ENCODE peak calls at places on chromosomes 7 and 10, in ten cellular contexts. D, G, W, S, N, K, I, Q, U and O are unnamed samples.

GRCh38 chr7:95986136-95986535 is 213.8 kb downstream of the DYNC1I1 start:
- DNase-seq in D (no peak), G (no peak), W (no peak), S (no peak), N (no peak), K (no peak), I (no peak), Q (no peak), U (peak; percentile 33), O (no peak)

GRCh38 chr7:2719007-2719406 is 31.0 kb downstream of the AMZ1 start:
- DNase-seq in D (no peak), G (no peak), W (no peak), S (peak; percentile 47), N (no peak), K (no peak), I (no peak), Q (no peak), U (no peak), O (peak; percentile 85)

GRCh38 chr7:90250601-90251303 is 5.8 kb downstream of the CFAP69 start:
- DNase-seq in D (no peak), G (peak; percentile 40), W (peak; percentile 6), S (no peak), N (no peak), K (no peak), I (no peak), Q (no peak), U (no peak), O (no peak)

GRCh38 chr7:101167645-101168411 is 2.5 kb upstream of the VGF start:
- DNase-seq in D (no peak), G (no peak), W (no peak), S (no peak), N (no peak), K (no peak), I (no peak), Q (no peak), U (no peak), O (no peak)

GRCh38 chr7:154409703-154410311 is 357.6 kb downstream of the DPP6 start:
- DNase-seq in D (no peak), G (no peak), W (no peak), S (peak; percentile 36), N (no peak), K (no peak), I (no peak), Q (peak; percentile 10), U (no peak), O (no peak)

GRCh38 chr10:59361659-59362183 is 628 bp downstream of the FAM13C start:
- DNase-seq in D (no peak), G (peak; percentile 4), W (no peak), S (no peak), N (no peak), K (no peak), I (no peak), Q (no peak), U (no peak), O (no peak)

GRCh38 chr10:128071417-128071782 is 54.8 kb downstream of the MKI67 start:
- DNase-seq in D (no peak), G (no peak), W (no peak), S (no peak), N (peak; percentile 3), K (no peak), I (no peak), Q (no peak), U (no peak), O (no peak)

GRCh38 chr7:128818694-128819093 is 11.5 kb upstream of the FLNC start:
- DNase-seq in D (no peak), G (no peak), W (no peak), S (no peak), N (no peak), K (no peak), I (no peak), Q (no peak), U (no peak), O (no peak)

GRCh38 chr10:109892087-109892486 is 31.2 kb downstream of the XPNPEP1 start:
- DNase-seq in D (no peak), G (no peak), W (no peak), S (no peak), N (no peak), K (no peak), I (no peak), Q (no peak), U (no peak), O (no peak)

DNA sequence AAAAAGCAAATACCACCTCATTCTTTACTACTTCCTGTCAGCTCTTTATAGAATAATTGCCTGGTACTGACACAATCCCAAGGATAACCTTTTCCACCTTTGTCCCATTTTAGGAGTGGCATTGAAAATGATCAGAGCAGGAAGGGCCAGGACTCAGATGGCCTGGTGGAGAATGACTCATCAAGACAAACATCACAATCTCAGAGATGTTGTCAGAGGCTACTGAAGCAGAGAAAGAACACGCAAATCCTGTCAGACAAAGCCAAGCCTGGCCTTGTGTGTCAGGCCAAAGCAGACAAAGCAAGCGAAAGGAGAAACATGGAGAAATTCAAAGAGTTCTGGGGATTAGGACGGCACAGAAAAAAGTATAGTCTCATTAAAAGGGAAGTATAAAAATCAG is 40.9 kb downstream of the NSUN6 start:
- DNase-seq in D (no peak), G (peak; percentile 87), W (peak; percentile 84), S (peak; percentile 27), N (peak; percentile 35), K (no peak), I (no peak), Q (no peak), U (no peak), O (peak; percentile 61)
- TF ChIP-seq POLR2A in D (no peak), G (no peak), W (no peak), S (no peak), N (no peak), K (no peak), I (no peak), Q (no peak), U (no peak), O (no peak)

GRCh38 chr7:32494946-32495297 is 367 bp upstream of the AVL9 start:
- DNase-seq in D (no peak), G (no peak), W (peak; percentile 76), S (no peak), N (no peak), K (no peak), I (no peak), Q (no peak), U (no peak), O (no peak)

GRCh38 chr7:32490127-32490796 is at the start of gene LSM5:
- DNase-seq in D (peak; percentile 55), G (peak; percentile 95), W (peak; percentile 94), S (peak; percentile 82), N (peak; percentile 93), K (peak; percentile 96), I (peak; percentile 90), Q (peak; percentile 42), U (peak; percentile 97), O (peak; percentile 84)

GRCh38 chr7:32500922-32501341 is 5.6 kb downstream of the AVL9 start:
- DNase-seq in D (no peak), G (peak; percentile 62), W (peak; percentile 58), S (no peak), N (no peak), K (no peak), I (no peak), Q (no peak), U (no peak), O (no peak)

GRCh38 chr7:32496052-32496813 is 944 bp downstream of the AVL9 start:
- DNase-seq in D (no peak), G (no peak), W (peak; percentile 53), S (peak; percentile 29), N (no peak), K (no peak), I (no peak), Q (no peak), U (no peak), O (no peak)

DNA sequence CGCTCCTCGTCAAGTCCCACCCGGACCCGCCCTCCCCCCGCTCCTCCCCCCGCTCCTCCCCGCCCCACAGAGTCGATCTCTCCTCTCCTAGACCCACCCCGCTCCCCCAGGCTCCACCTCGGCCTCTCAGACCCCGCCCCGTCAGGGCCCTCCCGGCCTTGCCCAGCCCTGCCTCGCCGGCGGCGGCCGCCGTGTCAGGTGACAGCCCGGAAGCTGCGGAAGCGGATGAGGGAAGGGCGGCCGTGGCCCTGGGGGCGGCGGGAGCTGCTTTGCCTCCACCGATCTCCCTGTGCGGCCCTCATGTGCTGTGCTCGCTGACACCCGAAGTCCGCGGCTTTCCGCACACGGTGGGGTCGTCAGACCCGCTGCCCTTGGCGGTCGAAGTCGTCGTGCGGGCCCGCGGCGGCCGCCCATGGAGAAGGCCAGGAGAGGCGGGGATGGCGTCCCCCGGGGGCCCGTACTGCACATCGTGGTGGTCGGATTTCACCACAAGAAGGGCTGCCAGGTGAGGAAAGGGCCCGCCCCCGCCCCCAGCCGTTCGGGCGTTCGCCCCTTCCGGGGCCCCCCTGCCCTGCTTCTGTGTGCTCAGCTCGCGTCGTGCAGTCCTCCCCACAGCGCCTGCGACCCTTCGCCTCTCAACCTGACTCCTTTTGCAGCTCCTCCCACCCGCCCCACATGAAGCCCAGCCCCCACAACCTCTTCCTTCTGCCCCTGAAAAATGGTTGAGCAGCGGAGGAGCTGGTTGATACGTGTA is at the start of gene AVL9:
- DNase-seq in D (peak; percentile 90), G (peak; percentile 93), W (peak; percentile 96), S (peak; percentile 98), N (peak; percentile 99), K (peak; percentile 98), I (peak; percentile 98), Q (peak; percentile 86), U (peak; percentile 98), O (peak; percentile 96)
- TF ChIP-seq POLR2A in D (peak; percentile 46), G (peak; percentile 90), W (peak; percentile 97), S (peak; percentile 94), N (peak; percentile 95), K (no peak), I (peak; percentile 79), Q (peak; percentile 93), U (peak; percentile 36), O (peak; percentile 95)

GRCh38 chr10:47388879-47389278 is 4.8 kb upstream of the ZNF488 start:
- DNase-seq in D (no peak), G (no peak), W (no peak), S (peak; percentile 65), N (no peak), K (no peak), I (no peak), Q (no peak), U (no peak), O (no peak)
- TF ChIP-seq POLR2A in D (no peak), G (no peak), W (no peak), S (no peak), N (no peak), K (no peak), I (no peak), Q (no peak), U (no peak), O (no peak)

DNA sequence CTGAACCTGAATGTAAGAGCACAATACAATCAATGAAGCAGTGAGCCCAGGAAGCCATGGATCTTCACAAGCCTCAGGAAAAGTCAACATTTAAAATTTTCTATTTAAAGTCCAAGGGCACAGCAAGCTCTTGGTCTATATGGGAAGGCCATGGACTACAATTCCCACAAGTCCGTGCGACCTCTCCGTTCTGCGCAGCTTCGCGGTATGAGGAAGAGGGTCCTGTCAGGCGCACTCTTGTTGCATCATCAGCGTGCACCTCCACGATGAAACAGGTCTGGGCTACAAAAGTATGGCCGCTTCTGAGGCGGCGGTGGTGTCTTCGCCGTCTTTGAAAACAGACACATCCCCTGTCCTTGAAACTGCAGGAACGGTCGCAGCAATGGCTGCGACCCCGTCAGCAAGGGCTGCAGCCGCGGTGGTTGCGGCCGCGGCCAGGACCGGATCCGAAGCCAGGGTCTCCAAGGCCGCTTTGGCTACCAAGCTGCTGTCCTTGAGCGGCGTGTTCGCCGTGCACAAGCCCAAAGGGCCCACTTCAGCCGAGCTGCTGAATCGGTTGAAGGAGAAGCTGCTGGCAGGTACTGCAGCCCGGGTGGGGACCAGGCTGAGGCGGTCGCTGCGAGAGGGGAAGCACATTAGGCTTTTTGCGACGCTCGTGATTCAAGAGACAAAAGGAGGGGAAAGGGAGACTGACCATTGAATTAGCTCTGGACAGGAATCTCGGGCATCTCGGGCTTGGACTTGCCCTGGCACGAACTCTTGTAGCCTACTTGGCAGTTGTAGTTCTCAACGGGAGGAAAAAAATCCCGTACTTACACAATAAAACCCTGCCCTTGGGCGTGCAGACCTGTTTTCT is at the start of gene TRUB1:
- DNase-seq in D (peak; percentile 74), G (peak; percentile 98), W (peak; percentile 95), S (peak; percentile 76), N (peak; percentile 95), K (peak; percentile 96), I (peak; percentile 94), Q (peak; percentile 72), U (peak; percentile 99), O (peak; percentile 70)
- TF ChIP-seq POLR2A in D (no peak), G (peak; percentile 48), W (peak; percentile 71), S (peak; percentile 86), N (peak; percentile 59), K (no peak), I (peak; percentile 48), Q (peak; percentile 93), U (no peak), O (peak; percentile 80)